ENCODE peak calls at places on chromosome 3, in six cellular contexts. N is sigmoid colon, P is pancreas, Y is tibial artery, X is esophagus squamous epithelium, F is small intestine. U is an unnamed sample. For H3K4me1, the result is how much of the 10 kb centered on the place peaks cover.

GRCh38 chr3:143750856-143751255 is 97.4 kb downstream of the SLC9A9 start:
- DNase-seq in X (no peak), N (no peak), Y (no peak), F (no peak), P (no peak), U (no peak)

GRCh38 chr3:32154180-32154579 is 47.8 kb downstream of the GPD1L start:
- DNase-seq in N (no peak), X (no peak), Y (no peak), F (no peak), P (no peak), U (no peak)

GRCh38 chr3:61740494-61740893 is 179.1 kb downstream of the PTPRG start:
- DNase-seq in F (no peak), P (no peak), Y (no peak), X (no peak), N (no peak), U (no peak)

GRCh38 chr3:116005404-116005803 is 382.1 kb downstream of the GAP43 start:
- DNase-seq in X (no peak), N (peak), P (no peak), F (no peak), Y (no peak), U (no peak)

GRCh38 chr3:9279959-9280358 is 30.5 kb upstream of the SRGAP3 start:
- DNase-seq in X (no peak), N (no peak), Y (no peak), F (no peak), P (no peak), U (no peak)

GRCh38 chr3:16402451-16402850 is 111.0 kb downstream of the RFTN1 start:
- DNase-seq in N (no peak), F (no peak), P (no peak), Y (no peak), X (no peak), U (no peak)

GRCh38 chr3:131713416-131714118 is 210.8 kb upstream of the MRPL3 start:
- DNase-seq in N (no peak), P (no peak), F (no peak), X (no peak), Y (no peak), U (no peak)

GRCh38 chr3:114606336-114606735 is 312.5 kb downstream of the TIGIT start:
- DNase-seq in N (no peak), P (no peak), F (peak), X (no peak), Y (no peak), U (no peak)

GRCh38 chr3:42502429-42503250 is at the start of gene VIPR1:
- DNase-seq in Y (peak), P (peak), F (peak), N (peak), X (peak), U (peak)

GRCh38 chr3:138933981-138934691 is 12.8 kb downstream of the FOXL2 start:
- DNase-seq in Y (no peak), P (no peak), N (peak), F (no peak), X (no peak), U (no peak)

GRCh38 chr3:150170843-150171513 is 200.3 kb upstream of the PFN2 start:
- DNase-seq in F (no peak), N (peak), X (no peak), Y (no peak), P (no peak), U (no peak)

GRCh38 chr3:111325160-111325707 is 216.8 kb upstream of the CD96 start:
- DNase-seq in P (no peak), F (no peak), Y (no peak), X (no peak), N (no peak), U (no peak)

GRCh38 chr3:121018917-121019321 is 110.9 kb downstream of the STXBP5L start:
- DNase-seq in P (no peak), F (no peak), X (no peak), N (no peak), Y (no peak), U (no peak)

GRCh38 chr3:126484148-126484547 is 8.5 kb upstream of the ZXDC start:
- DNase-seq in N (no peak), P (no peak), Y (no peak), X (no peak), F (no peak), U (no peak)

GRCh38 chr3:25904248-25904647 is 114.4 kb downstream of the OXSM start:
- DNase-seq in Y (no peak), N (no peak), X (no peak), P (no peak), F (no peak), U (no peak)

GRCh38 chr3:150511096-150511670 is 35.1 kb downstream of the SERP1 start:
- DNase-seq in Y (no peak), X (no peak), P (no peak), F (no peak), N (no peak), U (no peak)

GRCh38 chr3:170908235-170909116 is at the start of gene EIF5A2:
- DNase-seq in N (peak), F (peak), P (peak), X (peak), Y (peak), U (peak)

GRCh38 chr3:48952510-48953118 is 34.0 kb downstream of the ARIH2 start:
- DNase-seq in N (no peak), F (peak), Y (no peak), X (no peak), P (no peak), U (no peak)

GRCh38 chr3:46690798-46691197 is 2.7 kb downstream of the ALS2CL start:
- DNase-seq in Y (no peak), P (peak), X (no peak), N (no peak), F (peak), U (no peak)

GRCh38 chr3:134038716-134039115 is 9.0 kb upstream of the SLCO2A1 start:
- DNase-seq in Y (no peak), X (no peak), P (no peak), N (peak), F (peak), U (no peak)

GRCh38 chr3:148450819-148451218 is 246.9 kb upstream of the AGTR1 start:
- DNase-seq in P (no peak), N (no peak), Y (no peak), F (no peak), X (no peak), U (no peak)

GRCh38 chr3:101466465-101467309 is 46.3 kb downstream of the SENP7 start:
- DNase-seq in F (peak), X (no peak), P (peak), N (no peak), Y (no peak), U (no peak)

GRCh38 chr3:17589888-17590287 is 152.5 kb downstream of the TBC1D5 start:
- DNase-seq in F (no peak), N (no peak), P (no peak), Y (no peak), X (no peak), U (no peak)

GRCh38 chr3:194739498-194740284 is 54.0 kb downstream of the FAM43A start:
- DNase-seq in X (no peak), Y (no peak), N (no peak), F (no peak), P (no peak), U (no peak)

GRCh38 chr3:197580253-197580691 is 24.5 kb upstream of the BDH1 start:
- DNase-seq in X (no peak), F (no peak), Y (no peak), N (no peak), P (no peak), U (no peak)

GRCh38 chr3:14522768-14523167 is 17.4 kb downstream of the GRIP2 start:
- DNase-seq in F (no peak), N (peak), P (no peak), X (no peak), Y (no peak), U (no peak)

GRCh38 chr3:14522129-14522691 is 17.9 kb downstream of the GRIP2 start:
- DNase-seq in N (peak), Y (no peak), X (no peak), P (no peak), F (no peak), U (no peak)

GRCh38 chr3:14520149-14520548 is 20.0 kb downstream of the GRIP2 start:
- DNase-seq in F (no peak), P (no peak), Y (no peak), X (no peak), N (peak), U (no peak)

GRCh38 chr3:14520967-14521366 is 19.2 kb downstream of the GRIP2 start:
- DNase-seq in N (peak), X (no peak), P (no peak), Y (no peak), F (no peak), U (no peak)

GRCh38 chr3:14521611-14522010 is 18.5 kb downstream of the GRIP2 start:
- DNase-seq in F (no peak), Y (no peak), X (no peak), N (peak), P (no peak), U (no peak)
- H3K4me1 ChIP-seq in F (under half), Y (under half), X (under half), N (under half), P (under half), U (under half)

GRCh38 chr3:152280539-152280938 is 11.8 kb downstream of the MBNL1 start:
- DNase-seq in X (no peak), P (no peak), F (no peak), N (no peak), Y (no peak), U (no peak)
- H3K4me1 ChIP-seq in X (half or more), P (under half), F (under half), N (half or more), Y (half or more), U (half or more)

GRCh38 chr3:105254154-105254553 is 112.6 kb upstream of the ALCAM start:
- DNase-seq in P (no peak), X (no peak), F (no peak), Y (no peak), N (no peak), U (no peak)

GRCh38 chr3:105255351-105255750 is 111.4 kb upstream of the ALCAM start:
- DNase-seq in P (no peak), F (no peak), Y (no peak), X (no peak), N (no peak), U (no peak)

GRCh38 chr3:105253225-105253624 is 113.5 kb upstream of the ALCAM start:
- DNase-seq in Y (no peak), F (peak), P (no peak), X (no peak), N (no peak), U (no peak)
- H3K4me1 ChIP-seq in Y (under half), F (under half), P (under half), X (under half), N (under half), U (under half)

GRCh38 chr3:100030914-100031313 is 83.4 kb downstream of the FILIP1L start:
- DNase-seq in F (no peak), P (no peak), Y (no peak), N (no peak), X (no peak), U (no peak)
- H3K4me1 ChIP-seq in F (under half), P (under half), Y (under half), N (under half), X (under half), U (under half)

GRCh38 chr3:11591006-11591360 is 52.7 kb downstream of the VGLL4 start:
- DNase-seq in Y (no peak), F (no peak), N (no peak), X (no peak), P (no peak), U (no peak)
- H3K4me1 ChIP-seq in Y (half or more), F (under half), N (half or more), X (under half), P (under half), U (half or more)

DNA sequence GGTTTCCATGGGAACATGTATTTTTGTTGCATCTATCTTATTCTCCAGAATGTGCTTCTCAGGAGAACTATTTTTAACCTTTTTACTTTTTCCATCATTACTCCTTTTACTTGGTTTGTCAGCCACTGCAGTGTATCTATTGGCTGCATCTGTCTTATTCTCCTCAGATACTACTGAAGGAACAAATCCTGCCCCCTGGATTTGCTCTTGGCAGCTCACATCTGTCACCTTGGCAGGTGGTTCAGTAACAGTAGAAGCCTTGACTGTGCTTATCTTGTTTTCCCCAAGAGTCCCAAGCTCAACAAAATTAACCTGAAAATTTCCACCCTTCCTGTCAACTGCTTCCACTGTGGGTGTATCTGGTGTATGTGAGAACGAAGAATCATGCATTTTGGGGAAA is 106.0 kb downstream of the MAP4 start:
- DNase-seq in Y (no peak), N (no peak), X (no peak), P (no peak), F (no peak), U (no peak)
- H3K4me1 ChIP-seq in Y (under half), N (under half), X (under half), P (under half), F (under half), U (under half)

GRCh38 chr3:177601120-177601519 is 403.8 kb upstream of the TBL1XR1 start:
- DNase-seq in X (no peak), F (no peak), P (no peak), N (no peak), Y (no peak), U (no peak)
- H3K4me1 ChIP-seq in X (half or more), F (under half), P (under half), N (under half), Y (under half), U (half or more)

DNA sequence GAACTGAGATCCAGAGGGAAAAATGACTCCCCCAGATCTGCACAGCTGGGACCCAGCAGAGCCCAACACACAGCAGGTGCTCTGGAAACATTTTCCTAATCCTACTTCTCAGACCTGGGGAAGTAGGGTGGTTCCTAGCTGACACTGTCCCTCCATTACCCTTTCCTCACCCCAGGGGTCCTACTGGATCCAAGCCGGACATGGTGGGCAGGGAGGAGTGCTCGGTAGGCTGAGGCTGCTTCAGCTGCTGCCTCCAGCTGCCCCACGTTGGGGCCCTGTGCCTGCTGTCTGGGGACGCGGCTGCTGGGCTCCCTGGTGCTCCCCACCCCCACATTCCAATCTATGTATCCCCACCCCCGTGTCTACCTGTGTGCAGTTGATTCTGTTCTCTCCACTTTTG is 29.8 kb upstream of the SLC6A6 start:
- DNase-seq in X (no peak), Y (no peak), F (no peak), P (no peak), N (no peak), U (no peak)
- H3K4me1 ChIP-seq in X (under half), Y (under half), F (under half), P (under half), N (under half), U (half or more)